ENCODE peak calls at places on chromosome 6, in eight cellular contexts. C is CD8-positive, alpha-beta T cell; T is SK-N-SH; R is cardiac muscle cell; B is HepG2; Q is bronchial epithelial cell; W is GM12864; D is epithelial cell of esophagus. M is an unnamed sample.

GRCh38 chr6:53495496-53495895 is 49.4 kb downstream of the GCLC start:
- DNase-seq in Q (no peak), B (no peak), C (no peak), T (no peak), R (no peak), W (no peak), D (no peak), M (no peak)

GRCh38 chr6:25041676-25042598 is 106.2 kb upstream of the RIPOR2 start:
- DNase-seq in Q (no peak), C (peak; percentile 29), D (no peak), R (no peak), T (no peak), B (no peak), W (no peak), M (no peak)

GRCh38 chr6:101668496-101668895 is 275.0 kb downstream of the GRIK2 start:
- DNase-seq in B (no peak), D (peak; percentile 96), T (no peak), Q (peak; percentile 98), R (no peak), C (no peak), W (no peak), M (no peak)

GRCh38 chr6:113809818-113810217 is 47.3 kb upstream of the MARCKS start:
- DNase-seq in Q (no peak), T (no peak), D (no peak), C (no peak), R (no peak), B (no peak), W (peak; percentile 76), M (no peak)

GRCh38 chr6:19562468-19562867 is 274.7 kb upstream of the ID4 start:
- DNase-seq in R (no peak), D (no peak), Q (no peak), B (no peak), C (no peak), T (no peak), W (no peak), M (no peak)

GRCh38 chr6:155126727-155127439 is 131.8 kb downstream of the TIAM2 start:
- DNase-seq in W (no peak), R (no peak), D (peak; percentile 75), Q (peak; percentile 69), C (no peak), B (peak; percentile 93), T (no peak), M (peak; percentile 77)

GRCh38 chr6:42368156-42368555 is 83.6 kb downstream of the TRERF1 start:
- DNase-seq in Q (no peak), R (no peak), W (no peak), B (no peak), C (peak; percentile 47), T (no peak), D (no peak), M (no peak)

GRCh38 chr6:113843500-113844068 is 13.6 kb upstream of the MARCKS start:
- DNase-seq in W (no peak), B (no peak), T (no peak), Q (no peak), D (no peak), C (no peak), R (no peak), M (no peak)

GRCh38 chr6:35534396-35535170 is 21.9 kb upstream of the TULP1 start:
- DNase-seq in D (no peak), T (peak; percentile 82), W (no peak), Q (no peak), R (no peak), C (no peak), B (no peak), M (no peak)

GRCh38 chr6:109448615-109449014 is 7.0 kb downstream of the MICAL1 start:
- DNase-seq in T (no peak), C (no peak), Q (no peak), W (no peak), R (no peak), D (no peak), B (no peak), M (no peak)

GRCh38 chr6:47587503-47587902 is 109.9 kb downstream of the CD2AP start:
- DNase-seq in Q (no peak), T (no peak), B (no peak), W (no peak), D (no peak), C (no peak), R (no peak), M (no peak)

GRCh38 chr6:46612645-46613044 is 40.0 kb downstream of the CYP39A1 start:
- DNase-seq in T (no peak), W (no peak), C (no peak), B (no peak), Q (no peak), D (no peak), R (no peak), M (no peak)

GRCh38 chr6:9927271-9927670 is 487.6 kb downstream of the TFAP2A start:
- DNase-seq in Q (peak; percentile 45), R (no peak), W (no peak), C (no peak), D (peak; percentile 19), T (no peak), B (no peak), M (no peak)

GRCh38 chr6:33000053-33000452 is 9.3 kb downstream of the HLA-DOA start:
- DNase-seq in T (no peak), Q (peak; percentile 68), C (no peak), B (peak; percentile 33), W (no peak), R (no peak), D (peak; percentile 69), M (no peak)
- TF ChIP-seq CTCF in T (no peak), Q (peak; percentile 55), C (no peak), B (peak; percentile 55), W (peak; percentile 36), R (no peak), D (peak; percentile 60), M (no peak)

DNA sequence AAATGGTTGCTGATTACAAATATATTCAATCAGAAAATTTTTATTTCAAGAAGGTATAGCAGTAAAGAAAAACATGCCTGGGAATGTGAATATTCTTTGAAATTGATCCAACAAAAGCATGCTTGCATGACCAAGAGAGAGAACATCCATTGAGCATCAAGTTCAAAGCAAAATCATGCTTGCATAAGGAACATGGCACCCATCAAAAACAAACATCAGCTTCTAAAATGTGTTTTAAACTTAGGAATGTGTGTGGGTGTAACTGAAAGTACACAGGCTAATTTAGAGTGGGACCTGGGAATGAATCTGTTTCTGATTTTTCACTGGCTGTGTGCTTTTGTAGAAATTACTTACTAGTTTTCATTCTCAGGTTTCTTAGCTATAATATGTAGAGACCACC is 5.6 kb downstream of the SLC17A5 start:
- DNase-seq in W (no peak), T (no peak), R (no peak), D (no peak), B (peak; percentile 26), Q (no peak), C (no peak), M (peak; percentile 74)
- H3K4me3 ChIP-seq in W (no peak overlapping the region), T (no peak overlapping the region), R (no peak overlapping the region), D (no peak overlapping the region), B (no peak overlapping the region), Q (no peak overlapping the region), C (no peak overlapping the region), M (no peak overlapping the region)

DNA sequence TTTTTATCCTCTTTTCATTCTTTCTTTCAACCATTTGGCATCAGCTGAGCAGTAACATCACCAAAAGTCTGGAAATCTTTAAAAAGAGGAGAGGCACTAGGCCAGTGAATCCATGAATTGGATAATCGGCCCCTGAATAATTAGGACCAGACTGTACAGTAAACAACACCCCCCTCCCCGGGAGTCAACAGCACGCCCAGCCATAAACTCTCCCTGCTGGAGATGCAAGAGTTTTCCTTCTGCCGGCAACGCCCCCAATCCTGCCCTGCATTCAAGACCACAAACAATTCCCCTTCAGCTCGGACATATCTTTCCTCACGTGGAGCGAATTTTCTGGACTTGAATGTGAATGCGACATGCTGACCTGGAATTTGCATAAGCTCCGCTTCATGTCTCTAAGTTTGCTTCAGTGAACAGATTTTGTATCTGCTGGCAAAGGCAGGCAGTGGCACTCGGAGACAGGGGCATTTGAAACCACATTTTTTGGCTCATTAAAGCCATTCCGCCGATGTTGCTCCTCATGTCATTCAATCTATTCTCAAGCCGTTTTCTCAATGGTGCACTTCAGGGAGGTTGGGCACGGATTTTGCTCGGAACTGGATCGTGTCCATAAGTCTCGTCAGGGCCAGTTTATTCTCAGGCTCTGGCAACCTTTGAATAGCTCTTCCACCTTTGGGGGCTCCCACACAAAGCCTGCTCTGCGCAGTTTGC is 38.0 kb upstream of the GMPR start:
- DNase-seq in W (no peak), B (no peak), Q (no peak), D (no peak), C (no peak), T (no peak), R (no peak), M (no peak)
- TF ChIP-seq CTCF in W (no peak), B (no peak), Q (no peak), D (no peak), C (no peak), T (no peak), R (no peak), M (no peak)

DNA sequence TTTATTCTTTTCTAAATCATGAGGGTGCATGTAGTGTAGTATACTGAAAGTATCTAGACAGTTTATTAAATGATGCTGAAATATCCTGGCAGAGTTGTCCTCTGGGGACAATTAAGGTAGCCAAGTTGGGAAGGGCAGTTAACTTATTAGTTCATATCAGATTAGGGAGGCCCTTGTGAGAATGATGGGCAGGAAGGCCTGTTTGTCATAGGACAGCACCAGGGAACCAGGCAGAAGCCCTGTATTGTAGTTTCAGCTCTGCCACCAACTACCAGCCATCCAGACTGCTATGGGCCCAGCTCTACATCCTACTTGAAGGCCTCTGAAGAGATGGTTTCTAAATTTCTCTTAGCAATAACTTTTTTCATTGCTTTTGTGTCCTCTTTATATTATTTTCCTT is 4.0 kb downstream of the MYLIP start:
- DNase-seq in Q (no peak), R (no peak), C (no peak), B (no peak), W (no peak), D (no peak), T (peak; percentile 36), M (no peak)
- H3K4me3 ChIP-seq in Q (no peak overlapping the region), R (peak overlapping the region; percentile 94), C (no peak overlapping the region), B (no peak overlapping the region), W (peak overlapping the region; percentile 14), D (no peak overlapping the region), T (no peak overlapping the region), M (no peak overlapping the region)

DNA sequence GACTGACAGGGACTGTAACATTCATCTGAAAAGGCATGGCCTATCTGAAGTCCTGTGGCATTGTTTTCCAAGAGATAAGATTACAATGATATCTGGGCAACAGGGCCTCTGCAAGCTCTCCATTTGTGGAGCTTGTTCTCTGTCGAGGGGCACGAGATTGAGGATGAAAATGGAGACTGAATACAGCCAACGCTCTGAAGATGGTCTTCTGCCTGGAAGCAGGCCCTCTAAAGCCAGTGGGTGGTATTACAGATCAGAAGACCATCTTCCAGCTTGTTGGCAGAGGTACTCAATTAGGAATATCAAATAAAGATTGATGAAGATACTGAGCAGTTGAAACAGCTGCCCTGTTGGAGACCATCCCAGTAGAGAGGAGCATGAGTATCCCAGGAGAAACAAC is 288.2 kb downstream of the CENPW start:
- DNase-seq in D (no peak), Q (no peak), T (peak; percentile 18), B (no peak), R (no peak), W (no peak), C (no peak), M (no peak)
- TF ChIP-seq CTCF in D (no peak), Q (no peak), T (peak; percentile 21), B (peak; percentile 33), R (no peak), W (peak; percentile 57), C (no peak), M (no peak)

M was measured in fibroblast of mammary gland.